ENCODE peak calls at places on chromosome 13, in six cellular contexts. P is fibroblast of pulmonary artery; I is CD8-positive, alpha-beta T cell; E is stimulated activated CD8-positive, alpha-beta memory T cell treated with anti-CD3 and anti-CD28 coated beads, Interleukin-7, amount 100 ng/mL, for 1 hour; Y is cardiac septum; O is fibroblast of villous mesenchyme. W is an unnamed sample.

GRCh38 chr13:41117859-41118258 is 14.7 kb downstream of the KBTBD6 start:
- DNase-seq in P (no peak), I (no peak), E (no peak), Y (no peak), O (no peak), W (no peak)

GRCh38 chr13:37225414-37226047 is 120.1 kb upstream of the CSNK1A1L start:
- DNase-seq in P (peak), I (no peak), E (no peak), Y (no peak), O (peak), W (no peak)

GRCh38 chr13:44237276-44237767 is 136.3 kb upstream of the SERP2 start:
- DNase-seq in P (peak), I (no peak), E (no peak), Y (no peak), O (peak), W (no peak)

GRCh38 chr13:71864981-71865857 is 1.8 kb downstream of the DACH1 start:
- DNase-seq in P (no peak), I (no peak), E (no peak), Y (no peak), O (peak), W (peak)

GRCh38 chr13:100363351-100363750 is 225.2 kb downstream of the GGACT start:
- DNase-seq in P (peak), I (no peak), E (no peak), Y (no peak), O (peak), W (no peak)

GRCh38 chr13:112510002-112510780 is 77.8 kb downstream of the TUBGCP3 start:
- DNase-seq in P (peak), I (no peak), E (no peak), Y (no peak), O (peak), W (peak)

GRCh38 chr13:30193279-30194234 is 113.8 kb downstream of the KATNAL1 start:
- DNase-seq in P (no peak), I (no peak), E (no peak), Y (no peak), O (no peak), W (no peak)

GRCh38 chr13:93309886-93310520 is 83.4 kb downstream of the GPC6 start:
- DNase-seq in P (peak), I (no peak), E (no peak), Y (no peak), O (peak), W (no peak)

GRCh38 chr13:99894105-99894504 is 77.5 kb downstream of the ZIC5 start:
- DNase-seq in P (no peak), I (no peak), E (no peak), Y (no peak), O (no peak), W (no peak)

GRCh38 chr13:79267560-79267959 is 138.5 kb downstream of the RBM26 start:
- DNase-seq in P (no peak), I (no peak), E (no peak), Y (no peak), O (no peak), W (no peak)

GRCh38 chr13:99414048-99414995 is 87.0 kb upstream of the TM9SF2 start:
- DNase-seq in P (no peak), I (no peak), E (no peak), Y (peak), O (peak), W (no peak)

GRCh38 chr13:36904219-36904618 is 15.8 kb downstream of the SMAD9 start:
- DNase-seq in P (no peak), I (no peak), E (no peak), Y (no peak), O (no peak), W (no peak)

GRCh38 chr13:86838411-86839120 is 832.6 kb upstream of the SLITRK5 start:
- DNase-seq in P (no peak), I (no peak), E (no peak), Y (no peak), O (no peak), W (no peak)

GRCh38 chr13:113034451-113035208 is 65.6 kb downstream of the MCF2L start:
- DNase-seq in P (peak), I (no peak), E (no peak), Y (no peak), O (peak), W (peak)

GRCh38 chr13:99481357-99481756 is 19.9 kb upstream of the TM9SF2 start:
- DNase-seq in P (no peak), I (no peak), E (no peak), Y (no peak), O (peak), W (no peak)

GRCh38 chr13:71464673-71465072 is 402.3 kb downstream of the DACH1 start:
- DNase-seq in P (peak), I (no peak), E (no peak), Y (no peak), O (no peak), W (no peak)

GRCh38 chr13:64255988-64256387 is 2840.3 kb upstream of the PCDH20 start:
- DNase-seq in P (no peak), I (no peak), E (no peak), Y (no peak), O (no peak), W (no peak)

GRCh38 chr13:92074658-92075057 is 676.2 kb downstream of the GPC5 start:
- DNase-seq in P (peak), I (no peak), E (no peak), Y (no peak), O (no peak), W (no peak)

GRCh38 chr13:113802761-113803160 is 43.7 kb downstream of the TMEM255B start:
- DNase-seq in P (no peak), I (no peak), E (no peak), Y (no peak), O (no peak), W (no peak)

GRCh38 chr13:99362362-99362761 is 55.2 kb upstream of the GPR183 start:
- DNase-seq in P (no peak), I (no peak), E (no peak), Y (no peak), O (no peak), W (no peak)

GRCh38 chr13:109272595-109273325 is 513.6 kb downstream of the IRS2 start:
- DNase-seq in P (peak), I (no peak), E (no peak), Y (no peak), O (peak), W (no peak)

GRCh38 chr13:49086711-49087110 is 111.0 kb downstream of the FNDC3A start:
- DNase-seq in P (peak), I (no peak), E (no peak), Y (no peak), O (peak), W (no peak)

GRCh38 chr13:99812611-99813010 is 159.0 kb downstream of the ZIC5 start:
- DNase-seq in P (no peak), I (no peak), E (no peak), Y (no peak), O (no peak), W (no peak)

GRCh38 chr13:99572921-99573320 is 71.6 kb downstream of the TM9SF2 start:
- DNase-seq in P (peak), I (no peak), E (no peak), Y (no peak), O (peak), W (no peak)

GRCh38 chr13:40233731-40234195 is 432.7 kb downstream of the FOXO1 start:
- DNase-seq in P (no peak), I (no peak), E (no peak), Y (no peak), O (peak), W (no peak)

GRCh38 chr13:112623051-112623711 is 35.2 kb upstream of the TUBGCP3 start:
- DNase-seq in P (no peak), I (no peak), E (no peak), Y (no peak), O (no peak), W (no peak)

GRCh38 chr13:29439601-29440381 is 155.7 kb downstream of the SLC7A1 start:
- DNase-seq in P (peak), I (no peak), E (no peak), Y (no peak), O (no peak), W (no peak)

GRCh38 chr13:34971473-34971872 is 29.4 kb downstream of the NBEA start:
- DNase-seq in P (no peak), I (no peak), E (no peak), Y (no peak), O (no peak), W (no peak)

GRCh38 chr13:85093808-85094207 is 705.4 kb downstream of the SLITRK6 start:
- DNase-seq in P (peak), I (no peak), E (no peak), Y (no peak), O (no peak), W (no peak)

GRCh38 chr13:42752731-42753130 is 28.7 kb upstream of the FAM216B start:
- DNase-seq in P (no peak), I (no peak), E (no peak), Y (no peak), O (no peak), W (no peak)